ENCODE peak calls at places on chromosomes 12 and 14, in seven cellular contexts. S is ascending aorta, P is coronary artery, U is mesendoderm, J is colonic mucosa, G is thoracic aorta, D is GM06990. F is an unnamed sample.

GRCh38 chr14:66009104-66009503 is 477.1 kb upstream of the CCDC196 start:
- DNase-seq in G (no peak), D (no peak), U (peak), J (no peak), P (no peak), S (no peak), F (no peak)

GRCh38 chr12:22625671-22626251 is 790 bp downstream of the ETNK1 start:
- DNase-seq in J (peak), U (peak), G (no peak), P (peak), D (peak), S (no peak), F (no peak)

GRCh38 chr12:102475355-102475754 is 5.0 kb downstream of the IGF1 start:
- DNase-seq in J (no peak), D (no peak), P (no peak), S (no peak), U (no peak), G (no peak), F (no peak)

GRCh38 chr12:109170335-109170734 is 53.9 kb downstream of the ACACB start:
- DNase-seq in U (no peak), G (no peak), J (no peak), S (no peak), P (no peak), D (no peak), F (no peak)

GRCh38 chr12:130429656-130430505 is 92.2 kb downstream of the PIWIL1 start:
- DNase-seq in J (no peak), P (peak), U (no peak), D (no peak), G (no peak), S (no peak), F (no peak)

GRCh38 chr14:23664207-23664885 is 28.2 kb downstream of the DHRS2 start:
- DNase-seq in P (no peak), J (no peak), G (no peak), U (no peak), D (no peak), S (no peak), F (peak)

GRCh38 chr12:110176745-110177144 is 52.6 kb downstream of the IFT81 start:
- DNase-seq in P (no peak), S (no peak), D (no peak), U (no peak), J (no peak), G (no peak), F (no peak)

GRCh38 chr14:68676511-68676943 is 116.3 kb downstream of the ZFP36L1 start:
- DNase-seq in S (no peak), D (no peak), P (no peak), G (no peak), U (no peak), J (no peak), F (no peak)

GRCh38 chr12:38906482-38907170 is 1.2 kb upstream of the CPNE8 start:
- DNase-seq in G (peak), D (peak), S (peak), P (peak), U (peak), J (peak), F (no peak)

GRCh38 chr14:84527706-84528105 is 1002.2 kb upstream of the FLRT2 start:
- DNase-seq in U (no peak), G (no peak), D (no peak), J (no peak), S (no peak), P (no peak), F (no peak)

GRCh38 chr14:50736932-50737419 is 68.9 kb upstream of the SAV1 start:
- DNase-seq in G (no peak), D (peak), S (no peak), J (no peak), U (peak), P (no peak), F (no peak)

GRCh38 chr12:13275366-13275765 is 78.8 kb downstream of the EMP1 start:
- DNase-seq in D (no peak), P (no peak), J (no peak), G (no peak), U (no peak), S (no peak), F (no peak)

GRCh38 chr14:85701763-85702162 is 171.8 kb downstream of the FLRT2 start:
- DNase-seq in G (no peak), U (peak), D (no peak), J (no peak), S (no peak), P (no peak), F (no peak)

GRCh38 chr12:103442187-103442564 is 53.6 kb downstream of the C12orf42 start:
- DNase-seq in J (no peak), P (no peak), D (no peak), U (no peak), G (no peak), S (no peak), F (no peak)

GRCh38 chr12:91109148-91109564 is 2.1 kb downstream of the LUM start:
- DNase-seq in U (peak), D (peak), J (peak), G (no peak), P (no peak), S (no peak), F (no peak)

GRCh38 chr14:85172889-85173458 is 357.0 kb upstream of the FLRT2 start:
- DNase-seq in D (no peak), J (no peak), G (no peak), P (no peak), S (no peak), U (no peak), F (no peak)

GRCh38 chr12:113747048-113747447 is 219.1 kb downstream of the RBM19 start:
- DNase-seq in S (no peak), G (no peak), P (no peak), D (no peak), U (peak), J (no peak), F (no peak)

GRCh38 chr12:69698054-69698453 is 1.0 kb downstream of the BEST3 start:
- DNase-seq in J (no peak), D (no peak), P (no peak), G (no peak), S (no peak), U (no peak), F (no peak)

GRCh38 chr12:54579696-54580333 is 8.6 kb downstream of the PPP1R1A start:
- DNase-seq in U (peak), J (peak), S (peak), D (peak), P (peak), G (peak), F (no peak)

GRCh38 chr12:52696588-52696987 is 6.7 kb downstream of the KRT77 start:
- DNase-seq in S (no peak), U (no peak), J (no peak), P (no peak), D (no peak), G (no peak), F (no peak)

GRCh38 chr14:30998100-30998706 is 27.2 kb upstream of the AP4S1 start:
- DNase-seq in J (no peak), G (no peak), P (no peak), D (no peak), U (peak), S (no peak), F (no peak)

GRCh38 chr12:3722368-3722767 is 30.5 kb downstream of the CRACR2A start:
- DNase-seq in S (no peak), P (no peak), J (no peak), G (no peak), U (no peak), D (no peak), F (no peak)

GRCh38 chr14:68638817-68639517 is 153.9 kb downstream of the ZFP36L1 start:
- DNase-seq in J (peak), P (no peak), S (no peak), D (no peak), U (no peak), G (no peak), F (no peak)

GRCh38 chr12:70251226-70251625 is 8.0 kb downstream of the CNOT2 start:
- DNase-seq in D (no peak), S (no peak), G (no peak), J (no peak), U (peak), P (no peak), F (no peak)

GRCh38 chr14:91140672-91141071 is 26.8 kb downstream of the DGLUCY start:
- DNase-seq in S (no peak), U (peak), G (no peak), J (peak), D (no peak), P (no peak), F (no peak)

GRCh38 chr12:132194056-132194455 is 49.8 kb downstream of the NOC4L start:
- DNase-seq in G (no peak), J (no peak), P (no peak), U (peak), S (no peak), D (no peak), F (no peak)

GRCh38 chr14:85702937-85703336 is 173.0 kb downstream of the FLRT2 start:
- DNase-seq in U (no peak), G (no peak), D (no peak), S (no peak), P (no peak), J (no peak), F (no peak)

GRCh38 chr14:55399912-55400311 is 11.7 kb downstream of the ATG14 start:
- DNase-seq in D (no peak), S (no peak), G (no peak), U (no peak), J (no peak), P (no peak), F (no peak)

DNA sequence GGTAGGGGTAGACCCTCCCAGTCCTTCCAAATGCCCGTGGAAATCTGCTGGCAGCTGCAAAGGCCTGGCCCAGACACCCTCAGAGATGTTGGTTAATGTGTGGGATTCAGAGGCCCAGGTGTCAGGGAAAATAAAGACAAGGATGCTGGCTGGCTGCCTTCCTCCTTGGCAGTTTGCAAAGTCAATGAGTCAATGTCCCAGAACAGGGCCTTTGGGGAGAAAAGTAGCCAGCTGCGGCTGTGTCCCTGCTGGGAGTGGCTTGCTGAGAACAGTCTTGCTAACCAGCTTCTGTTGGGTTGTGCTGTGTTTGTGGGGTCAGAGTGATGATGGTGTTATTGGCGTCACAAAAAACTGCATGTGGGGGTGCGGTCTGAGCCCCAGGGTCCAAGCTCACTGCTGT is 29.2 kb downstream of the GLRX5 start:
- DNase-seq in G (no peak), P (no peak), J (no peak), U (no peak), D (no peak), S (no peak), F (no peak)
- H3K4me3 ChIP-seq in G (no peak), P (no peak), J (no peak), U (no peak), D (no peak), S (no peak), F (no peak)

DNA sequence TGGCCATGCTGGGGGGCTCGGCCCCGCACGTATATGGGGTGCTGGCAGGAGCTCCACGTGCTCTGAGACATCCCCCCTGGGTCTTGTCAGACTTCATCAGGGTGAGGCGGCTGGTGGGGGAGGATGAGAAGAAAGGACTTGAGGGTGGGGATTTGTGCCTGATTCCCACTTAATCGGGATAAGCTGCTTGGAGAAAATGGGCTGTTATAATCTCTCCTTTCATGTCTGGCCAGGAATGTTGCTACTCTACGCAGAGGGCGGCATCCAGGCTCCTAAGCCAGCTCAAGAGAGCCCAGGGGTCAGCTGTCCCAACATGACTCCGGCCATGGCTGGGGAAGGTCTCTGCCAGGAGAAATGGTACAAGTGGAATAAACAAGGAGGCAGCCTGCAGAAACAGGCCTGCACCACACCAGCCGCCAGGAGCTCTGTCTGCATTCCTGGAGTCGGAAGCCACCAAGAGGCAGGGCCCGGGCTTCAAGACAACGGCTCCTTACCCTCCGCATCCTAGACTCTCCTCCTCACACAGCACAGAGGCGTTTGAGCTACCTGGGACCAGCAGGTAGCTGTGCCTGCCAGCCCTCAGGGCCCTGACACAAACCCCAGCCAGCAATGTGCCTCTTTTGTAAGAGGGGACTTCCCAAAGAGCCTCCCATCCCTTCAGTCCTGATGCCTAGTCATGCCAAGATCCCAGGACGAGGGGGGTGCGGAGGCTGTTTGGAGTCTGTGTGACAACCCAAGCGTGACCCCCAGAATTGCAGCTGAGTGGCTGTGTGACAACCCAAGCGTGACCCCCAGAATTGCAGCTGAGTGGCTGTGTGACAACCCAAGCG is 195.8 kb upstream of the DIO3 start:
- DNase-seq in U (peak), J (no peak), P (peak), G (no peak), S (no peak), D (no peak), F (no peak)
- H3K4me3 ChIP-seq in U (no peak), J (no peak), P (no peak), G (peak), S (peak), D (no peak), F (no peak)

GRCh38 chr12:43883748-43884147 is 47.9 kb downstream of the TMEM117 start:
- DNase-seq in G (no peak), D (no peak), P (no peak), J (no peak), S (no peak), U (no peak), F (no peak)
- H3K4me3 ChIP-seq in G (no peak), D (no peak), P (no peak), J (no peak), S (no peak), U (no peak), F (no peak)

GRCh38 chr12:100718212-100718611 is 76.4 kb upstream of the ANO4 start:
- DNase-seq in P (no peak), J (no peak), D (no peak), S (no peak), U (peak), G (no peak), F (no peak)
- H3K4me3 ChIP-seq in P (no peak), J (no peak), D (no peak), S (no peak), U (no peak), G (no peak), F (no peak)

GRCh38 chr12:29155079-29155478 is 6.0 kb downstream of the FAR2 start:
- DNase-seq in J (no peak), S (no peak), G (no peak), D (no peak), U (peak), P (no peak), F (no peak)
- H3K4me3 ChIP-seq in J (no peak), S (no peak), G (no peak), D (no peak), U (no peak), P (no peak), F (no peak)

DNA sequence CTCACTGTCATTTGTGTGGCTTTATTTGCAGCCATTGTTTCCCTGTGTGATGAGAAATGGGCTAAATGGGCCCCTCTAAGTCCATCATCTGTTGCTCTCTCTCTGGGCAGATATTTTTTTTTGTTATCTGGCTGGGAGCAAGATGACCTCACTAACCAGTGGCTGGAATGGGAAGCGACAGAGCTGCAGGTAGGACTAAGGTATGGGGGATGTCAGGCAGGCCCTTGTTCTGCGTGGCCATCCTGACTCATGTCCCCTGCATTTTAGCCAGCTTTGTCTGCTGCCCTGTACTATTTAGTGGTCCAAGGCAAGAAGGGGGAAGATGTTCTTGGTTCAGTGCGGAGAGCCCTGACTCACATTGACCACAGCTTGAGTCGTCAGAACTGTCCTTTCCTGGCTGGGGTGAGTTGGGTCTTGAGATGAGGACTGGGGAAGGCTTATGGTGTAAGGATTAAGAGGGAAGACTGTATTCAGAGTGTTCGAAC is 1.3 kb downstream of the MARS1 start:
- DNase-seq in J (no peak), G (no peak), U (peak), P (no peak), D (no peak), S (no peak), F (no peak)
- H3K4me3 ChIP-seq in J (peak), G (peak), U (peak), P (peak), D (peak), S (peak), F (no peak)

F was measured in vagina.